ENCODE peak calls at places on chromosomes 6 and 20, in nine cellular contexts. One of them, this sample, is unnamed.

GRCh38 chr6:3524461-3524860 is 67.6 kb upstream of the SLC22A23 start:
- DNase-seq in effector CD4-positive, alpha-beta T cell: no peak
- DNase-seq in uterus: no peak
- DNase-seq in NCI-H187 treated with DMSO at 0.1 percent for 48 hours: no peak
- DNase-seq in C1 segment of cervical spinal cord: no peak
- DNase-seq in psoas muscle: no peak
- DNase-seq in T1000: no peak
- DNase-seq in osteocyte: no peak
- DNase-seq in H9: no peak
- DNase-seq in this sample: no peak

GRCh38 chr6:122833229-122833556 is 44.1 kb downstream of the SMPDL3A start:
- DNase-seq in C1 segment of cervical spinal cord: peak
- DNase-seq in psoas muscle: no peak
- DNase-seq in effector CD4-positive, alpha-beta T cell: no peak
- DNase-seq in uterus: no peak
- DNase-seq in T1000: no peak
- DNase-seq in NCI-H187 treated with DMSO at 0.1 percent for 48 hours: no peak
- DNase-seq in osteocyte: no peak
- DNase-seq in H9: peak
- DNase-seq in this sample: no peak

GRCh38 chr6:67956352-67956751 is 678.7 kb upstream of the ADGRB3 start:
- DNase-seq in NCI-H187 treated with DMSO at 0.1 percent for 48 hours: no peak
- DNase-seq in T1000: no peak
- DNase-seq in effector CD4-positive, alpha-beta T cell: no peak
- DNase-seq in osteocyte: no peak
- DNase-seq in psoas muscle: peak
- DNase-seq in uterus: no peak
- DNase-seq in C1 segment of cervical spinal cord: no peak
- DNase-seq in H9: no peak
- DNase-seq in this sample: no peak

GRCh38 chr6:12776291-12776690 is 59.7 kb downstream of the PHACTR1 start:
- DNase-seq in H9: no peak
- DNase-seq in NCI-H187 treated with DMSO at 0.1 percent for 48 hours: no peak
- DNase-seq in C1 segment of cervical spinal cord: no peak
- DNase-seq in psoas muscle: no peak
- DNase-seq in osteocyte: no peak
- DNase-seq in uterus: no peak
- DNase-seq in T1000: no peak
- DNase-seq in effector CD4-positive, alpha-beta T cell: no peak
- DNase-seq in this sample: no peak

GRCh38 chr6:109308018-109308492 is 74.2 kb downstream of the CD164 start:
- DNase-seq in psoas muscle: peak
- DNase-seq in H9: no peak
- DNase-seq in effector CD4-positive, alpha-beta T cell: no peak
- DNase-seq in uterus: no peak
- DNase-seq in osteocyte: no peak
- DNase-seq in C1 segment of cervical spinal cord: no peak
- DNase-seq in T1000: peak
- DNase-seq in NCI-H187 treated with DMSO at 0.1 percent for 48 hours: no peak
- DNase-seq in this sample: peak

GRCh38 chr6:18861182-18861581 is 474.0 kb downstream of the RNF144B start:
- DNase-seq in osteocyte: no peak
- DNase-seq in psoas muscle: no peak
- DNase-seq in H9: no peak
- DNase-seq in C1 segment of cervical spinal cord: no peak
- DNase-seq in uterus: no peak
- DNase-seq in NCI-H187 treated with DMSO at 0.1 percent for 48 hours: peak
- DNase-seq in effector CD4-positive, alpha-beta T cell: no peak
- DNase-seq in T1000: no peak
- DNase-seq in this sample: no peak

GRCh38 chr6:159790947-159791598 is 806 bp downstream of the MRPL18 start:
- DNase-seq in T1000: no peak
- DNase-seq in H9: no peak
- DNase-seq in osteocyte: no peak
- DNase-seq in effector CD4-positive, alpha-beta T cell: no peak
- DNase-seq in NCI-H187 treated with DMSO at 0.1 percent for 48 hours: no peak
- DNase-seq in uterus: no peak
- DNase-seq in C1 segment of cervical spinal cord: no peak
- DNase-seq in psoas muscle: no peak
- DNase-seq in this sample: no peak

GRCh38 chr6:156881687-156882629 is 104.8 kb downstream of the ARID1B start:
- DNase-seq in osteocyte: no peak
- DNase-seq in psoas muscle: no peak
- DNase-seq in H9: no peak
- DNase-seq in NCI-H187 treated with DMSO at 0.1 percent for 48 hours: no peak
- DNase-seq in T1000: no peak
- DNase-seq in uterus: no peak
- DNase-seq in C1 segment of cervical spinal cord: no peak
- DNase-seq in effector CD4-positive, alpha-beta T cell: no peak
- DNase-seq in this sample: no peak

GRCh38 chr20:16271450-16271849 is 301.8 kb downstream of the KIF16B start:
- DNase-seq in T1000: no peak
- DNase-seq in H9: no peak
- DNase-seq in effector CD4-positive, alpha-beta T cell: no peak
- DNase-seq in NCI-H187 treated with DMSO at 0.1 percent for 48 hours: no peak
- DNase-seq in osteocyte: no peak
- DNase-seq in psoas muscle: no peak
- DNase-seq in uterus: no peak
- DNase-seq in C1 segment of cervical spinal cord: no peak
- DNase-seq in this sample: no peak

GRCh38 chr6:132362318-132363185 is 38.7 kb downstream of the MOXD1 start:
- DNase-seq in uterus: no peak
- DNase-seq in osteocyte: no peak
- DNase-seq in psoas muscle: no peak
- DNase-seq in H9: no peak
- DNase-seq in effector CD4-positive, alpha-beta T cell: no peak
- DNase-seq in C1 segment of cervical spinal cord: no peak
- DNase-seq in T1000: no peak
- DNase-seq in NCI-H187 treated with DMSO at 0.1 percent for 48 hours: no peak
- DNase-seq in this sample: peak

GRCh38 chr20:25738198-25738597 is 41.5 kb upstream of the ZNF337 start:
- DNase-seq in uterus: no peak
- DNase-seq in osteocyte: no peak
- DNase-seq in NCI-H187 treated with DMSO at 0.1 percent for 48 hours: no peak
- DNase-seq in C1 segment of cervical spinal cord: no peak
- DNase-seq in psoas muscle: no peak
- DNase-seq in effector CD4-positive, alpha-beta T cell: no peak
- DNase-seq in T1000: no peak
- DNase-seq in H9: no peak
- DNase-seq in this sample: peak

GRCh38 chr6:99344289-99344688 is 5.2 kb downstream of the FAXC start:
- DNase-seq in uterus: no peak
- DNase-seq in C1 segment of cervical spinal cord: no peak
- DNase-seq in effector CD4-positive, alpha-beta T cell: no peak
- DNase-seq in osteocyte: no peak
- DNase-seq in T1000: no peak
- DNase-seq in NCI-H187 treated with DMSO at 0.1 percent for 48 hours: no peak
- DNase-seq in psoas muscle: no peak
- DNase-seq in H9: no peak
- DNase-seq in this sample: peak

GRCh38 chr6:336159-337114 is 44.1 kb downstream of the DUSP22 start:
- DNase-seq in C1 segment of cervical spinal cord: no peak
- DNase-seq in H9: no peak
- DNase-seq in uterus: no peak
- DNase-seq in NCI-H187 treated with DMSO at 0.1 percent for 48 hours: no peak
- DNase-seq in T1000: no peak
- DNase-seq in psoas muscle: no peak
- DNase-seq in osteocyte: no peak
- DNase-seq in effector CD4-positive, alpha-beta T cell: no peak
- DNase-seq in this sample: no peak

This sample was measured in RKO.